ENCODE peak calls at places on chromosomes 4 and X, in eight cellular contexts. O, G, P, W, J, M, I and C are unnamed samples.

GRCh38 chr4:178356725-178357124 is 914.5 kb upstream of the AGA start:
- DNase-seq in O (no peak), G (no peak), P (no peak), W (no peak), J (no peak), M (no peak), I (no peak), C (no peak)

GRCh38 chrX:123797543-123798447 is 62.1 kb upstream of the XIAP start:
- DNase-seq in O (no peak), G (peak), P (no peak), W (no peak), J (no peak), M (no peak), I (no peak), C (peak)

GRCh38 chr4:54937501-54937900 is 187.9 kb downstream of the KDR start:
- DNase-seq in O (no peak), G (no peak), P (no peak), W (no peak), J (no peak), M (no peak), I (peak), C (no peak)

GRCh38 chrX:100880368-100880767 is 6.2 kb upstream of the NOX1 start:
- DNase-seq in O (no peak), G (no peak), P (no peak), W (no peak), J (no peak), M (no peak), I (no peak), C (no peak)

GRCh38 chrX:21975827-21976226 is 35.3 kb downstream of the SMS start:
- DNase-seq in O (peak), G (no peak), P (no peak), W (no peak), J (no peak), M (no peak), I (no peak), C (peak)

GRCh38 chr4:149095798-149096197 is 653.6 kb upstream of the NR3C2 start:
- DNase-seq in O (peak), G (no peak), P (no peak), W (no peak), J (no peak), M (no peak), I (no peak), C (peak)

GRCh38 chrX:14697453-14697852 is 168.1 kb downstream of the GLRA2 start:
- DNase-seq in O (peak), G (peak), P (peak), W (no peak), J (no peak), M (no peak), I (peak), C (no peak)

GRCh38 chrX:84118315-84118714 is 69.7 kb downstream of the RPS6KA6 start:
- DNase-seq in O (no peak), G (no peak), P (no peak), W (no peak), J (no peak), M (no peak), I (no peak), C (no peak)

GRCh38 chr4:8341691-8342090 is 72.1 kb downstream of the HTRA3 start:
- DNase-seq in O (no peak), G (peak), P (no peak), W (no peak), J (no peak), M (no peak), I (no peak), C (no peak)